ENCODE peak calls at places on chromosomes 13 and 19, in ten cellular contexts. M is fibroblast of the aortic adventitia; Q is HFFc6; K is A673; I is neural progenitor cell; D is K562; R is CD4-positive, alpha-beta T cell; B is tibial artery; N is suprapubic skin; S is ascending aorta. C is an unnamed sample.

GRCh38 chr13:101264931-101265330 is 151.4 kb downstream of the NALCN start:
- DNase-seq in I (no peak), R (no peak), B (no peak), Q (no peak), N (no peak), K (no peak), M (no peak), D (no peak), S (no peak), C (no peak)

GRCh38 chr13:27960362-27961226 is 8.5 kb downstream of the CDX2 start:
- DNase-seq in N (no peak), R (no peak), K (peak; percentile 37), Q (peak; percentile 18), D (peak; percentile 36), B (no peak), I (peak; percentile 89), S (no peak), M (no peak), C (peak; percentile 82)

GRCh38 chr19:6233051-6233826 is 46.5 kb downstream of the MLLT1 start:
- DNase-seq in M (peak; percentile 60), D (no peak), B (peak; percentile 80), I (no peak), S (no peak), K (no peak), Q (no peak), R (no peak), N (peak; percentile 79), C (no peak)

GRCh38 chr13:27967736-27968315 is 1.3 kb downstream of the CDX2 start:
- DNase-seq in R (no peak), N (no peak), B (no peak), M (no peak), D (no peak), I (peak; percentile 47), S (no peak), Q (no peak), K (no peak), C (peak; percentile 54)

GRCh38 chr13:106295971-106296370 is 239.5 kb downstream of the EFNB2 start:
- DNase-seq in D (no peak), S (no peak), M (no peak), R (no peak), N (no peak), B (no peak), K (no peak), I (peak; percentile 67), Q (no peak), C (no peak)

GRCh38 chr19:46232029-46232428 is 2.5 kb downstream of the IGFL1 start:
- DNase-seq in B (no peak), D (no peak), Q (no peak), R (no peak), N (no peak), I (no peak), M (no peak), K (no peak), S (no peak), C (no peak)

GRCh38 chr19:50516456-50516855 is 2.7 kb upstream of the ASPDH start:
- DNase-seq in I (no peak), M (no peak), R (no peak), K (no peak), S (no peak), D (no peak), B (no peak), Q (no peak), N (no peak), C (no peak)

GRCh38 chr19:10706990-10707389 is 5.8 kb downstream of the QTRT1 start:
- DNase-seq in Q (no peak), D (no peak), I (no peak), B (no peak), N (no peak), R (no peak), S (no peak), K (no peak), M (no peak), C (no peak)

GRCh38 chr13:48066310-48066989 is 28.5 kb downstream of the MED4 start:
- DNase-seq in S (no peak), I (no peak), N (no peak), K (no peak), Q (no peak), D (peak; percentile 13), B (no peak), M (peak; percentile 26), R (no peak), C (no peak)

GRCh38 chr19:48752511-48753365 is at the start of gene FUT1:
- DNase-seq in K (no peak), I (peak; percentile 89), D (peak; percentile 40), N (peak; percentile 79), B (peak; percentile 37), Q (no peak), R (no peak), S (no peak), M (no peak), C (peak; percentile 70)

GRCh38 chr19:49161987-49162386 is 4.4 kb downstream of the TRPM4 start:
- DNase-seq in Q (peak; percentile 6), K (no peak), B (no peak), I (no peak), M (no peak), S (no peak), R (no peak), D (no peak), N (no peak), C (no peak)

GRCh38 chr19:18131841-18132596 is 20.9 kb upstream of the PIK3R2 start:
- DNase-seq in N (no peak), K (peak; percentile 45), R (no peak), I (peak; percentile 36), M (no peak), B (no peak), S (no peak), Q (no peak), D (peak; percentile 47), C (peak; percentile 55)

GRCh38 chr13:59270327-59270726 is 893.4 kb downstream of the DIAPH3 start:
- DNase-seq in B (no peak), R (no peak), D (no peak), N (no peak), K (no peak), I (no peak), Q (no peak), M (no peak), S (no peak), C (no peak)

GRCh38 chr13:35987572-35988513 is 143.3 kb downstream of the DCLK1 start:
- DNase-seq in R (no peak), I (no peak), M (no peak), D (no peak), Q (no peak), N (no peak), B (no peak), K (no peak), S (no peak), C (no peak)

GRCh38 chr19:11291991-11292390 is 4.0 kb upstream of the TSPAN16 start:
- DNase-seq in S (no peak), I (no peak), B (no peak), M (no peak), R (no peak), D (no peak), K (no peak), N (no peak), Q (no peak), C (no peak)

GRCh38 chr13:20823071-20823470 is 49.3 kb upstream of the EEF1AKMT1 start:
- DNase-seq in R (no peak), N (no peak), S (no peak), B (no peak), M (no peak), K (no peak), Q (no peak), I (no peak), D (no peak), C (no peak)
- TF ChIP-seq CTCF in R (no peak), N (no peak), S (no peak), B (no peak), M (no peak), K (no peak), Q (no peak), I (no peak), D (no peak), C (no peak)

GRCh38 chr13:104979281-104979680 is 1556.2 kb downstream of the EFNB2 start:
- DNase-seq in S (no peak), Q (no peak), D (no peak), B (no peak), K (no peak), M (no peak), I (no peak), N (no peak), R (no peak), C (no peak)
- TF ChIP-seq CTCF in S (no peak), Q (no peak), D (no peak), B (no peak), K (no peak), M (no peak), I (no peak), N (no peak), R (no peak), C (no peak)

DNA sequence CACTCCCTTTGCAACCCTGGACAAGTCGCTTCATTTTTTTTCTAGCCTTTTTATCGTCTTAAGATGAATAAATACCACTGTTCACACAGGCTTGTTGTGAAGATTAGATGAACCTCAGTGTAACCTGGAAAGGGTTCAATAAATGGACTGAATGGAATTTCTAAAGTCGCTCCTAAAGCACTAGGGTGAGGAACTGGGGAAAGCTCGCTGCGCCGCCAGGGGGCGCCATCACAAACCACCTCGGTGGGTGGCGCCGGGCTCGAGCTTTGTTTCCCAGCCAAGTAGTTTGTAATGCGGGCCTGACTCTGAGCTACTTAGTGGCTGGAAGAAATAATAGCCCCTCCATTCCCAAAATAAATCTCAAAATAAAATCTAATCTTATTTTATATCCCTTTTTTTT is 2.2 kb upstream of the CEACAM6 start:
- DNase-seq in S (no peak), D (peak; percentile 63), M (peak; percentile 18), R (peak; percentile 85), K (peak; percentile 69), I (peak; percentile 50), Q (peak; percentile 8), N (no peak), B (peak; percentile 28), C (peak; percentile 36)
- TF ChIP-seq CTCF in S (peak; percentile 16), D (peak; percentile 83), M (peak; percentile 67), R (peak; percentile 85), K (peak; percentile 86), I (peak; percentile 69), Q (peak; percentile 90), N (peak; percentile 36), B (peak; percentile 41), C (peak; percentile 45)

DNA sequence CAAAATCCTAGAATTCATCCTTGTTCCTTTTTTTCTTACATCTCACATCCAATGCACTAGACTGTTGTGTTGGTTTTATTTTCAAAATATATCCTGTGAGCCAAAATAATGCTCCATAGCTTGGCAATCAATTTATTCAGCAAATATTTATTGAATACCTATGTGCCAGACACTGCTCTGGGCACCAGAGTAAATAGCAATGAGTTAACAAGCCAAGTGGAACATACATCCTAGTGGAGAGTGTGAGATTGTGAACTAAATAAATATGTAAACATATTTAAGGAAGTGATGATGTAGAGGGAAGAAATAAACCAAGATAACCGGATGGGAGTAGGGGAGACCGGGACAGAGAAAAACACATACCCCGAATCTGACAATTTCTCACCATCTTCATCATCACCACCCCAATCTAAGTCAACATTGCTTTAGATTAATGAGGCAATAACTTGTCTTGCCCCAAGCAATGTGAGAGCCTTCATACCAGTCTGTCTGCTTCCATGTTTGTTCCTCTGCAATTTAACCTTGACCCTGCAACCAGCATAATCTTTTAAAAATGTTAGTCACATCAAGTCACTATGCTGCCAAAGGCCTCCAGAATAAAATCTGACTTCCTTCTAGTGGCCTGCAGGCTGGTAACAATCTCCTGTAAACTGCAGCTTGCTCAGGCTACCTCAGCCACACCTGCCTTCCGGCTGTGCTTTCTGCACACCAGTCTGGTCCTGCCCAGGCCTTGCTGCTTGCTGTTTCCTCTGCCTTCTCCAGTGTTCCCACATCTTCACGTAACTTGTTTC is 199.2 kb downstream of the DLEU7 start:
- DNase-seq in K (no peak), M (no peak), S (no peak), I (no peak), B (no peak), Q (no peak), N (no peak), D (no peak), R (no peak), C (no peak)
- TF ChIP-seq CTCF in K (no peak), M (no peak), S (no peak), I (no peak), B (no peak), Q (no peak), N (no peak), D (no peak), R (no peak), C (no peak)